ENCODE peak calls at places on chromosomes 1 and 21, in four cellular contexts. One of them, this sample, is unnamed.
A peak's percentile ranks its signal among the peaks of the same experiment; 100 is the strongest.

GRCh38 chr1:109918671-109919070 is 8.0 kb downstream of the CSF1 start:
- DNase-seq in neural progenitor cell: no peak
- DNase-seq in IMR-90: no peak
- DNase-seq in endothelial cell of umbilical vein: no peak
- DNase-seq in this sample: no peak

GRCh38 chr1:33472349-33472980 is at the start of gene ZSCAN20:
- DNase-seq in neural progenitor cell: peak; percentile 97
- DNase-seq in IMR-90: peak; percentile 98
- DNase-seq in endothelial cell of umbilical vein: peak; percentile 99
- DNase-seq in this sample: peak; percentile 98

GRCh38 chr1:172411791-172412338 is 8.6 kb upstream of the C1orf105 start:
- DNase-seq in neural progenitor cell: no peak
- DNase-seq in IMR-90: no peak
- DNase-seq in endothelial cell of umbilical vein: no peak
- DNase-seq in this sample: no peak

GRCh38 chr1:58896211-58897183 is 112.7 kb upstream of the JUN start:
- DNase-seq in neural progenitor cell: peak; percentile 14
- DNase-seq in IMR-90: no peak
- DNase-seq in endothelial cell of umbilical vein: peak; percentile 79
- DNase-seq in this sample: no peak

GRCh38 chr1:6909857-6910256 is 124.6 kb downstream of the CAMTA1 start:
- DNase-seq in neural progenitor cell: no peak
- DNase-seq in IMR-90: no peak
- DNase-seq in endothelial cell of umbilical vein: no peak
- DNase-seq in this sample: no peak

GRCh38 chr1:93683234-93683633 is 1.6 kb upstream of the BCAR3 start:
- DNase-seq in neural progenitor cell: no peak
- DNase-seq in IMR-90: no peak
- DNase-seq in endothelial cell of umbilical vein: no peak
- DNase-seq in this sample: no peak

GRCh38 chr1:208247696-208248095 is 3.5 kb upstream of the PLXNA2 start:
- DNase-seq in neural progenitor cell: no peak
- DNase-seq in IMR-90: no peak
- DNase-seq in endothelial cell of umbilical vein: no peak
- DNase-seq in this sample: no peak

GRCh38 chr1:10380594-10381275 is 18.1 kb upstream of the PGD start:
- DNase-seq in neural progenitor cell: no peak
- DNase-seq in IMR-90: peak; percentile 97
- DNase-seq in endothelial cell of umbilical vein: no peak
- DNase-seq in this sample: peak; percentile 88

GRCh38 chr21:37582613-37583012 is 216.0 kb downstream of the DYRK1A start:
- DNase-seq in neural progenitor cell: peak; percentile 31
- DNase-seq in IMR-90: peak; percentile 77
- DNase-seq in endothelial cell of umbilical vein: peak; percentile 69
- DNase-seq in this sample: peak; percentile 81

GRCh38 chr1:66207484-66207883 is 326.5 kb upstream of the SGIP1 start:
- DNase-seq in neural progenitor cell: no peak
- DNase-seq in IMR-90: peak; percentile 73
- DNase-seq in endothelial cell of umbilical vein: peak; percentile 15
- DNase-seq in this sample: peak; percentile 58

GRCh38 chr1:244083544-244083943 is 32.5 kb downstream of the ZBTB18 start:
- DNase-seq in neural progenitor cell: no peak
- DNase-seq in IMR-90: no peak
- DNase-seq in endothelial cell of umbilical vein: no peak
- DNase-seq in this sample: no peak

GRCh38 chr1:179743679-179744400 is 749 bp downstream of the FAM163A start:
- DNase-seq in neural progenitor cell: peak; percentile 58
- DNase-seq in IMR-90: no peak
- DNase-seq in endothelial cell of umbilical vein: no peak
- DNase-seq in this sample: no peak

GRCh38 chr1:22600071-22600816 is 36.2 kb upstream of the C1QA start:
- DNase-seq in neural progenitor cell: no peak
- DNase-seq in IMR-90: no peak
- DNase-seq in endothelial cell of umbilical vein: no peak
- DNase-seq in this sample: no peak

GRCh38 chr1:84842748-84843231 is 50.2 kb downstream of the LPAR3 start:
- DNase-seq in neural progenitor cell: no peak
- DNase-seq in IMR-90: no peak
- DNase-seq in endothelial cell of umbilical vein: no peak
- DNase-seq in this sample: peak; percentile 15

GRCh38 chr1:183089025-183089639 is 65.9 kb downstream of the LAMC1 start:
- DNase-seq in neural progenitor cell: no peak
- DNase-seq in IMR-90: no peak
- DNase-seq in endothelial cell of umbilical vein: no peak
- DNase-seq in this sample: no peak

GRCh38 chr21:28635541-28635940 is 357.1 kb downstream of the LTN1 start:
- DNase-seq in neural progenitor cell: no peak
- DNase-seq in IMR-90: no peak
- DNase-seq in endothelial cell of umbilical vein: peak; percentile 16
- DNase-seq in this sample: no peak

GRCh38 chr1:155529929-155530328 is 32.7 kb downstream of the ASH1L start:
- DNase-seq in neural progenitor cell: no peak
- DNase-seq in IMR-90: no peak
- DNase-seq in endothelial cell of umbilical vein: no peak
- DNase-seq in this sample: no peak

GRCh38 chr1:236280438-236281285 is 1.1 kb downstream of the ERO1B start:
- DNase-seq in neural progenitor cell: peak; percentile 38
- DNase-seq in IMR-90: no peak
- DNase-seq in endothelial cell of umbilical vein: no peak
- DNase-seq in this sample: no peak

GRCh38 chr1:210400043-210400840 is 71.5 kb downstream of the HHAT start:
- DNase-seq in neural progenitor cell: peak; percentile 74
- DNase-seq in IMR-90: peak; percentile 77
- DNase-seq in endothelial cell of umbilical vein: peak; percentile 48
- DNase-seq in this sample: peak; percentile 78

GRCh38 chr1:47682198-47682597 is 244.4 kb downstream of the FOXD2 start:
- DNase-seq in neural progenitor cell: no peak
- DNase-seq in IMR-90: no peak
- DNase-seq in endothelial cell of umbilical vein: no peak
- DNase-seq in this sample: no peak

GRCh38 chr1:180270767-180271639 is 40.9 kb downstream of the LHX4 start:
- DNase-seq in neural progenitor cell: peak; percentile 30
- DNase-seq in IMR-90: peak; percentile 88
- DNase-seq in endothelial cell of umbilical vein: no peak
- DNase-seq in this sample: peak; percentile 68

GRCh38 chr1:154178006-154178405 is 13.9 kb downstream of the TPM3 start:
- DNase-seq in neural progenitor cell: no peak
- DNase-seq in IMR-90: no peak
- DNase-seq in endothelial cell of umbilical vein: no peak
- DNase-seq in this sample: no peak

GRCh38 chr1:54335396-54336056 is 70.7 kb downstream of the SSBP3 start:
- DNase-seq in neural progenitor cell: no peak
- DNase-seq in IMR-90: peak; percentile 95
- DNase-seq in endothelial cell of umbilical vein: peak; percentile 90
- DNase-seq in this sample: peak; percentile 95

GRCh38 chr1:108570128-108570527 is 10.2 kb downstream of the EEIG2 start:
- DNase-seq in neural progenitor cell: peak; percentile 33
- DNase-seq in IMR-90: peak; percentile 6
- DNase-seq in endothelial cell of umbilical vein: no peak
- DNase-seq in this sample: no peak

GRCh38 chr1:11944358-11944981 is 10.0 kb downstream of the PLOD1 start:
- DNase-seq in neural progenitor cell: peak; percentile 53
- DNase-seq in IMR-90: no peak
- DNase-seq in endothelial cell of umbilical vein: no peak
- DNase-seq in this sample: no peak

GRCh38 chr1:113517983-113518382 is 127.7 kb downstream of the MAGI3 start:
- DNase-seq in neural progenitor cell: no peak
- DNase-seq in IMR-90: no peak
- DNase-seq in endothelial cell of umbilical vein: no peak
- DNase-seq in this sample: no peak

GRCh38 chr1:84268346-84268745 is 33.2 kb upstream of the SAMD13 start:
- DNase-seq in neural progenitor cell: no peak
- DNase-seq in IMR-90: no peak
- DNase-seq in endothelial cell of umbilical vein: no peak
- DNase-seq in this sample: no peak

GRCh38 chr1:232528472-232529089 is 101.4 kb downstream of the SIPA1L2 start:
- DNase-seq in neural progenitor cell: no peak
- DNase-seq in IMR-90: no peak
- DNase-seq in endothelial cell of umbilical vein: no peak
- DNase-seq in this sample: no peak

GRCh38 chr1:161193561-161194235 is 5.2 kb downstream of the ADAMTS4 start:
- DNase-seq in neural progenitor cell: no peak
- DNase-seq in IMR-90: no peak
- DNase-seq in endothelial cell of umbilical vein: no peak
- DNase-seq in this sample: no peak

GRCh38 chr1:179493323-179493722 is 82.4 kb downstream of the NPHS2 start:
- DNase-seq in neural progenitor cell: no peak
- DNase-seq in IMR-90: peak; percentile 75
- DNase-seq in endothelial cell of umbilical vein: no peak
- DNase-seq in this sample: peak; percentile 27

GRCh38 chr1:8448906-8449661 is 131.2 kb downstream of the SLC45A1 start:
- DNase-seq in neural progenitor cell: no peak
- DNase-seq in IMR-90: peak; percentile 63
- DNase-seq in endothelial cell of umbilical vein: no peak
- DNase-seq in this sample: peak; percentile 41

GRCh38 chr1:198653815-198654413 is 15.1 kb downstream of the PTPRC start:
- DNase-seq in neural progenitor cell: no peak
- DNase-seq in IMR-90: no peak
- DNase-seq in endothelial cell of umbilical vein: no peak
- DNase-seq in this sample: no peak
- H3K4me2 ChIP-seq in neural progenitor cell: no peak overlapping the region
- H3K4me2 ChIP-seq in IMR-90: no peak overlapping the region
- H3K4me2 ChIP-seq in endothelial cell of umbilical vein: no peak overlapping the region
- H3K4me2 ChIP-seq in this sample: no peak overlapping the region

GRCh38 chr1:201480231-201481003 is 11.4 kb upstream of the PHLDA3 start:
- DNase-seq in neural progenitor cell: peak; percentile 82
- DNase-seq in IMR-90: no peak
- DNase-seq in endothelial cell of umbilical vein: no peak
- DNase-seq in this sample: peak; percentile 55
- TF ChIP-seq CTCF in neural progenitor cell: no peak
- TF ChIP-seq CTCF in IMR-90: no peak
- TF ChIP-seq CTCF in endothelial cell of umbilical vein: no peak
- TF ChIP-seq CTCF in this sample: peak; percentile 15

DNA sequence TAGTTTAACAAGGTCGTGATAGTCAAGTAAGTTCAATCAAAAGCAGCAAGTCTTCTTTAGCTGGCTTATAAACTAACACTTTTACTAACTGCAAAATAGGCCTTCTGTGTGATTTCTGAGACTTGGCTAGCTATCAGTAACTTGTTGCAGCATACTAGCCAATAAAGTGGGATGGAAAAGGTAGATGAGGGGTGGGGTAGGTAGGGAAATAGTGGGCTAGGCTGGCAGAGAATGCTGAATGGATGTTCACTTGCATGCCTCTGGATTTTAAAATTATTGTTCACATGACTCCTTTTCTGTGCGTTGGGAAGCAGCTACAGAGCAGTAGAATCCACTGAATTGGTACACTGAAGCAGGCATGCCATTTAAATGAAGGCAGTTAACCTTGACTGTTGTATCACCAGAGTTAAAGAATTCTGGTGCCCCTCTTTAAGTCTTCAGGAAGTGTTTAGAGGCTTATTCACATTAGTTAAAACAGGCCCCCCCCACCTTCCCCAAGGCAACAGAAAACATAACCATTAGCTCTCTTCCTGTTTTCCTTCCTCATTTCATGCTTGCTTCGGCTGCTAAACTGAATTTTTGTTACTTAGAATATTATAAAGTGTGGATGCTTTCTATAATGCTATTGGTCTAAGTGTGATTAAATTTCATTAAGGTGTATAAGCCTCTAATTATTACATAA is 15.2 kb downstream of the CCDC17 start:
- DNase-seq in neural progenitor cell: no peak
- DNase-seq in IMR-90: no peak
- DNase-seq in endothelial cell of umbilical vein: peak; percentile 85
- DNase-seq in this sample: no peak
- H4K20me1 ChIP-seq in neural progenitor cell: peaks cover 90% of the 10 kb centered on the region
- H4K20me1 ChIP-seq in IMR-90: no peaks in the 10 kb centered on the region
- H4K20me1 ChIP-seq in endothelial cell of umbilical vein: no peaks in the 10 kb centered on the region
- H4K20me1 ChIP-seq in this sample: no peaks in the 10 kb centered on the region

GRCh38 chr1:48730164-48730864 is 46.4 kb downstream of the BEND5 start:
- DNase-seq in neural progenitor cell: no peak
- DNase-seq in IMR-90: no peak
- DNase-seq in endothelial cell of umbilical vein: no peak
- DNase-seq in this sample: no peak
- H3K4me2 ChIP-seq in neural progenitor cell: no peak overlapping the region
- H3K4me2 ChIP-seq in IMR-90: no peak overlapping the region
- H3K4me2 ChIP-seq in endothelial cell of umbilical vein: no peak overlapping the region
- H3K4me2 ChIP-seq in this sample: no peak overlapping the region

DNA sequence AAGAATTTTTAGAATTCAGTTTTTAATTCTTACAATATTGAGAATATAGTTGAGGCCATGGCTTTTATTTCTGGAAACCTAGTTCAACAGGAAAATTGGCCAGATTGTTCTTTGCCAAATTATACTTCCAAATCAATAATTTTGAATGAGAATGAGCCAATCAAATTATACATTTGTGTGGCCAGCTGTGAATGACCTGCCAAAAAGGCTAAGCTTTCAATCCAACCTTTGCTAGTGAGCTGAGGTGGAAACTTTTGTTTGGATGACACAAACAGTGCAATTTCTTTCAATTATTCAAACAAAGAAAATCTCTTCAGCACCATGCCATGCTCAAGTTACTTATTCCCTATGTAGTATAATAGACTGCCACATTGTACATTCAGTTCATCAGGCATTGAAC is 167.8 kb downstream of the PATJ start:
- DNase-seq in neural progenitor cell: no peak
- DNase-seq in IMR-90: no peak
- DNase-seq in endothelial cell of umbilical vein: no peak
- DNase-seq in this sample: no peak
- TF ChIP-seq CTCF in neural progenitor cell: no peak
- TF ChIP-seq CTCF in IMR-90: no peak
- TF ChIP-seq CTCF in endothelial cell of umbilical vein: no peak
- TF ChIP-seq CTCF in this sample: no peak

DNA sequence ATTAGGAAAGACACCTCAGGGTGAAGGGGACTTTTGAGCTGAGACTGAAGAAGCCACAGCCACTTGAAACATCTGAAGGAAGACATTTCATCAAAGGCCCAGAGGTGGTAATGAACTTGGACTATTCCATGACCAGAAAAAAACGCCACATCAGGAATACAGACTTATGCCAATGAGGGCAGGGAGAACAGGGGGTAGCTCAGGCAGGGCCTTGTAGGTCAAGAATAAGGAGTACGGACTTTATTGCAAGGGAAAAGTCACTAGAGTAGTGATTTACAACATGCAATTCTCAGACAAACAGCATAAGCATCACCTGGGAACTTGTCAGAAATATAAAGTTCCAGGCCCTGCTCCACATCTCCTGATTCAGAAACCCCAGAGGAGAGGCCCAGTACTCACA is 11.8 kb downstream of the TP53BP2 start:
- DNase-seq in neural progenitor cell: no peak
- DNase-seq in IMR-90: no peak
- DNase-seq in endothelial cell of umbilical vein: no peak
- DNase-seq in this sample: no peak
- H4K20me1 ChIP-seq in neural progenitor cell: peaks cover 95% of the 10 kb centered on the region
- H4K20me1 ChIP-seq in IMR-90: peaks cover 63% of the 10 kb centered on the region
- H4K20me1 ChIP-seq in endothelial cell of umbilical vein: peaks cover 9% of the 10 kb centered on the region
- H4K20me1 ChIP-seq in this sample: no peaks in the 10 kb centered on the region

This sample was measured in fibroblast of lung.